ENCODE peak calls at places on chromosomes 5 and 9, in nine cellular contexts. One of them, this sample, is unnamed.

GRCh38 chr9:86354882-86355399 is 731 bp upstream of the TUT7 start:
- DNase-seq in left ventricle myocardium inferior: no peak
- DNase-seq in breast epithelium: no peak
- DNase-seq in stomach: no peak
- DNase-seq in ovary: no peak
- DNase-seq in PC-3: no peak
- DNase-seq in DND-41: no peak
- DNase-seq in upper lobe of right lung: no peak
- DNase-seq in brain microvascular endothelial cell: no peak
- DNase-seq in this sample: no peak

GRCh38 chr5:68330564-68330963 is 115.0 kb downstream of the PIK3R1 start:
- DNase-seq in left ventricle myocardium inferior: no peak
- DNase-seq in upper lobe of right lung: no peak
- DNase-seq in DND-41: no peak
- DNase-seq in breast epithelium: no peak
- DNase-seq in ovary: no peak
- DNase-seq in stomach: no peak
- DNase-seq in brain microvascular endothelial cell: no peak
- DNase-seq in PC-3: no peak
- DNase-seq in this sample: no peak

GRCh38 chr5:102755691-102756371 is 726 bp downstream of the PAM start:
- DNase-seq in DND-41: peak; percentile 53
- DNase-seq in left ventricle myocardium inferior: peak; percentile 46
- DNase-seq in PC-3: peak; percentile 88
- DNase-seq in stomach: peak; percentile 68
- DNase-seq in breast epithelium: peak; percentile 54
- DNase-seq in ovary: peak; percentile 71
- DNase-seq in brain microvascular endothelial cell: peak; percentile 57
- DNase-seq in upper lobe of right lung: peak; percentile 81
- DNase-seq in this sample: peak; percentile 55

GRCh38 chr5:9046756-9047481 is 499.0 kb downstream of the SEMA5A start:
- DNase-seq in left ventricle myocardium inferior: no peak
- DNase-seq in DND-41: no peak
- DNase-seq in ovary: no peak
- DNase-seq in stomach: no peak
- DNase-seq in breast epithelium: no peak
- DNase-seq in upper lobe of right lung: no peak
- DNase-seq in brain microvascular endothelial cell: peak; percentile 100
- DNase-seq in PC-3: peak; percentile 61
- DNase-seq in this sample: no peak

GRCh38 chr5:58998539-58998938 is 415.7 kb downstream of the RAB3C start:
- DNase-seq in left ventricle myocardium inferior: no peak
- DNase-seq in stomach: no peak
- DNase-seq in DND-41: no peak
- DNase-seq in upper lobe of right lung: no peak
- DNase-seq in breast epithelium: no peak
- DNase-seq in ovary: no peak
- DNase-seq in brain microvascular endothelial cell: no peak
- DNase-seq in PC-3: no peak
- DNase-seq in this sample: no peak

GRCh38 chr5:123125953-123126352 is 36.9 kb downstream of the PRDM6 start:
- DNase-seq in upper lobe of right lung: no peak
- DNase-seq in breast epithelium: no peak
- DNase-seq in brain microvascular endothelial cell: peak; percentile 45
- DNase-seq in stomach: no peak
- DNase-seq in ovary: no peak
- DNase-seq in DND-41: no peak
- DNase-seq in PC-3: peak; percentile 13
- DNase-seq in left ventricle myocardium inferior: no peak
- DNase-seq in this sample: no peak

GRCh38 chr9:33143241-33143642 is 23.9 kb downstream of the B4GALT1 start:
- DNase-seq in DND-41: no peak
- DNase-seq in PC-3: no peak
- DNase-seq in stomach: no peak
- DNase-seq in upper lobe of right lung: peak; percentile 66
- DNase-seq in left ventricle myocardium inferior: no peak
- DNase-seq in breast epithelium: no peak
- DNase-seq in brain microvascular endothelial cell: no peak
- DNase-seq in ovary: no peak
- DNase-seq in this sample: no peak

GRCh38 chr5:11182441-11183080 is 421.5 kb upstream of the DAP start:
- DNase-seq in breast epithelium: no peak
- DNase-seq in stomach: no peak
- DNase-seq in brain microvascular endothelial cell: peak; percentile 46
- DNase-seq in left ventricle myocardium inferior: no peak
- DNase-seq in ovary: no peak
- DNase-seq in upper lobe of right lung: no peak
- DNase-seq in DND-41: no peak
- DNase-seq in PC-3: peak; percentile 80
- DNase-seq in this sample: no peak

GRCh38 chr9:134693641-134694367 is 52.2 kb downstream of the COL5A1 start:
- DNase-seq in breast epithelium: no peak
- DNase-seq in brain microvascular endothelial cell: no peak
- DNase-seq in ovary: no peak
- DNase-seq in DND-41: no peak
- DNase-seq in left ventricle myocardium inferior: peak; percentile 13
- DNase-seq in PC-3: no peak
- DNase-seq in stomach: no peak
- DNase-seq in upper lobe of right lung: no peak
- DNase-seq in this sample: no peak

GRCh38 chr5:146623657-146624056 is 107.7 kb upstream of the GPR151 start:
- DNase-seq in PC-3: no peak
- DNase-seq in stomach: no peak
- DNase-seq in breast epithelium: no peak
- DNase-seq in brain microvascular endothelial cell: no peak
- DNase-seq in upper lobe of right lung: no peak
- DNase-seq in DND-41: no peak
- DNase-seq in left ventricle myocardium inferior: no peak
- DNase-seq in ovary: no peak
- DNase-seq in this sample: no peak

GRCh38 chr5:66596791-66597757 is 881 bp downstream of the MAST4 start:
- DNase-seq in PC-3: no peak
- DNase-seq in stomach: peak; percentile 37
- DNase-seq in brain microvascular endothelial cell: peak; percentile 2
- DNase-seq in upper lobe of right lung: peak; percentile 83
- DNase-seq in breast epithelium: no peak
- DNase-seq in left ventricle myocardium inferior: peak; percentile 57
- DNase-seq in ovary: peak; percentile 47
- DNase-seq in DND-41: peak; percentile 69
- DNase-seq in this sample: peak; percentile 66

GRCh38 chr9:128027166-128027539 is 40.0 kb downstream of the NAIF1 start:
- DNase-seq in upper lobe of right lung: no peak
- DNase-seq in stomach: no peak
- DNase-seq in breast epithelium: no peak
- DNase-seq in DND-41: no peak
- DNase-seq in brain microvascular endothelial cell: no peak
- DNase-seq in left ventricle myocardium inferior: no peak
- DNase-seq in ovary: no peak
- DNase-seq in PC-3: no peak
- DNase-seq in this sample: no peak

GRCh38 chr9:77488439-77489126 is 159.5 kb downstream of the GNA14 start:
- DNase-seq in brain microvascular endothelial cell: no peak
- DNase-seq in PC-3: peak; percentile 44
- DNase-seq in upper lobe of right lung: no peak
- DNase-seq in ovary: no peak
- DNase-seq in breast epithelium: no peak
- DNase-seq in DND-41: peak; percentile 14
- DNase-seq in stomach: no peak
- DNase-seq in left ventricle myocardium inferior: no peak
- DNase-seq in this sample: no peak

DNA sequence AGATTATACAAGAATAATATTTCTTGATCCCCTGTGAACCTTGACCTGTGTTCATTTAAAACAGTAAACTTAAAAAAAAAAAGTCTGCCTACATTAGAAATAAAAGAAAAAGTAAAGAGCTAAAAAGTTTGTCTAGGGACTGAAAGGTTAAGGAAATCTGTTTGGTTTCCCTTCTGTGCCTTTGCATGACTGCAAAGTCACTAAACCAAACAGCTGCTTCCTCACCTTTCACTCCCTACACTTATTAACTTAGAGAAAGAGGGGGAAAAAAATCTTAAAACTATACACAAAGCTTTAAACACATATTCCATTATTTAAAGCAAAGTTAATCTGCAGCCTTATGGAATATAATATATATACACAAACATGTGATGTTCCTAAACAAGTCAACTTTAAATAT is 65.1 kb downstream of the ZFR start:
- DNase-seq in left ventricle myocardium inferior: no peak
- DNase-seq in PC-3: no peak
- DNase-seq in breast epithelium: no peak
- DNase-seq in stomach: no peak
- DNase-seq in DND-41: no peak
- DNase-seq in ovary: no peak
- DNase-seq in brain microvascular endothelial cell: no peak
- DNase-seq in upper lobe of right lung: no peak
- DNase-seq in this sample: no peak
- H3K36me3 ChIP-seq in left ventricle myocardium inferior: peaks cover 74% of the 10 kb centered on the region
- H3K36me3 ChIP-seq in PC-3: peaks cover 44% of the 10 kb centered on the region
- H3K36me3 ChIP-seq in breast epithelium: peaks cover 10% of the 10 kb centered on the region
- H3K36me3 ChIP-seq in stomach: peaks cover 12% of the 10 kb centered on the region
- H3K36me3 ChIP-seq in DND-41: peaks cover 75% of the 10 kb centered on the region
- H3K36me3 ChIP-seq in ovary: no peaks in the 10 kb centered on the region
- H3K36me3 ChIP-seq in brain microvascular endothelial cell: peaks cover 29% of the 10 kb centered on the region
- H3K36me3 ChIP-seq in upper lobe of right lung: peaks cover 86% of the 10 kb centered on the region
- H3K36me3 ChIP-seq in this sample: no peaks in the 10 kb centered on the region

GRCh38 chr5:6714221-6715041 is 1.2 kb downstream of the TENT4A start:
- DNase-seq in stomach: no peak
- DNase-seq in left ventricle myocardium inferior: peak; percentile 45
- DNase-seq in DND-41: peak; percentile 24
- DNase-seq in ovary: peak; percentile 25
- DNase-seq in breast epithelium: no peak
- DNase-seq in brain microvascular endothelial cell: no peak
- DNase-seq in PC-3: peak; percentile 55
- DNase-seq in upper lobe of right lung: peak; percentile 76
- DNase-seq in this sample: peak; percentile 55
- H3K27ac ChIP-seq in stomach: peak overlapping the region; percentile 66
- H3K27ac ChIP-seq in left ventricle myocardium inferior: peak overlapping the region; percentile 99
- H3K27ac ChIP-seq in DND-41: peak overlapping the region; percentile 56
- H3K27ac ChIP-seq in ovary: peak overlapping the region; percentile 55
- H3K27ac ChIP-seq in breast epithelium: peak overlapping the region; percentile 92
- H3K27ac ChIP-seq in brain microvascular endothelial cell: no peak overlapping the region
- H3K27ac ChIP-seq in PC-3: no peak overlapping the region
- H3K27ac ChIP-seq in upper lobe of right lung: peak overlapping the region; percentile 47
- H3K27ac ChIP-seq in this sample: peak overlapping the region; percentile 76

GRCh38 chr5:21882363-21882762 is 970.8 kb downstream of the CDH12 start:
- DNase-seq in brain microvascular endothelial cell: no peak
- DNase-seq in DND-41: no peak
- DNase-seq in upper lobe of right lung: no peak
- DNase-seq in stomach: no peak
- DNase-seq in ovary: no peak
- DNase-seq in breast epithelium: no peak
- DNase-seq in PC-3: no peak
- DNase-seq in left ventricle myocardium inferior: no peak
- DNase-seq in this sample: no peak

DNA sequence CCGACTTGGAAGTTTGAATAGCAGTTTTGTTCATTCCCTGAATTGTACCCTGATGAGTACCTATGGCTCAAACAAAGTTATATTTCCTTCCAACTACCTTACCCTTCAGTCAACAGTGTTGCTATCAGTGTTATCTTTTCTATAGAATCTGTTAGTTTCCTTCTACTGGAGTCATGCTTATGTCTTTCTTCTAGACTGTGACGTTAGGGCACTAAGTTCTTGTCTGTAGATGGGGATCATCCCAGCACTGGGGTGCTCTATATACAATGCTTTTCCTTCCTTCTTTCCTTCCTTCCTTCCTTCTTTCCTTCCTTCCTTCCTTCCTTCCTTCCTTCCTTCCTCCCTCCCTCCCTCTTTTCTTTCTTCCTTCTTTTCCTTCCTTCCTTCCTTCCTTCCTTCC is 973.0 kb downstream of the CDH12 start:
- DNase-seq in PC-3: no peak
- DNase-seq in brain microvascular endothelial cell: no peak
- DNase-seq in stomach: no peak
- DNase-seq in upper lobe of right lung: no peak
- DNase-seq in DND-41: no peak
- DNase-seq in left ventricle myocardium inferior: no peak
- DNase-seq in ovary: no peak
- DNase-seq in breast epithelium: no peak
- DNase-seq in this sample: no peak
- TF ChIP-seq CTCF in PC-3: no peak
- TF ChIP-seq CTCF in brain microvascular endothelial cell: no peak
- TF ChIP-seq CTCF in stomach: no peak
- TF ChIP-seq CTCF in upper lobe of right lung: no peak
- TF ChIP-seq CTCF in DND-41: no peak
- TF ChIP-seq CTCF in left ventricle myocardium inferior: no peak
- TF ChIP-seq CTCF in ovary: no peak
- TF ChIP-seq CTCF in breast epithelium: no peak
- TF ChIP-seq CTCF in this sample: no peak

GRCh38 chr9:112207451-112207850 is 32.4 kb upstream of the SUSD1 start:
- DNase-seq in breast epithelium: no peak
- DNase-seq in brain microvascular endothelial cell: no peak
- DNase-seq in PC-3: no peak
- DNase-seq in left ventricle myocardium inferior: no peak
- DNase-seq in ovary: no peak
- DNase-seq in DND-41: no peak
- DNase-seq in upper lobe of right lung: no peak
- DNase-seq in stomach: no peak
- DNase-seq in this sample: no peak
- H3K36me3 ChIP-seq in breast epithelium: no peaks in the 10 kb centered on the region
- H3K36me3 ChIP-seq in brain microvascular endothelial cell: peaks cover 21% of the 10 kb centered on the region
- H3K36me3 ChIP-seq in PC-3: peaks cover 13% of the 10 kb centered on the region
- H3K36me3 ChIP-seq in left ventricle myocardium inferior: peaks cover 68% of the 10 kb centered on the region
- H3K36me3 ChIP-seq in ovary: no peaks in the 10 kb centered on the region
- H3K36me3 ChIP-seq in DND-41: peaks cover 38% of the 10 kb centered on the region
- H3K36me3 ChIP-seq in upper lobe of right lung: peaks cover 22% of the 10 kb centered on the region
- H3K36me3 ChIP-seq in stomach: peaks cover 8% of the 10 kb centered on the region
- H3K36me3 ChIP-seq in this sample: peaks cover 26% of the 10 kb centered on the region